ENCODE peak calls at places on chromosomes 3 and 15, in eight cellular contexts. E, D, M, A, N, O, Q and U are unnamed samples.

GRCh38 chr15:68631621-68632051 is 52.8 kb downstream of the CORO2B start:
- DNase-seq in M (no peak), N (no peak), O (no peak), Q (no peak), A (no peak), E (no peak), D (no peak), U (no peak)

GRCh38 chr15:99509686-99510461 is 55.9 kb upstream of the MEF2A start:
- DNase-seq in Q (peak; percentile 59), A (no peak), M (no peak), D (no peak), E (peak; percentile 43), N (no peak), O (no peak), U (no peak)

GRCh38 chr3:55790596-55791350 is 303.7 kb upstream of the WNT5A start:
- DNase-seq in A (no peak), Q (no peak), M (no peak), N (no peak), D (peak; percentile 9), O (no peak), E (no peak), U (no peak)

GRCh38 chr15:89409184-89409992 is 74.8 kb upstream of the POLG start:
- DNase-seq in Q (no peak), N (no peak), M (no peak), D (no peak), E (no peak), O (no peak), A (no peak), U (no peak)

GRCh38 chr15:68403161-68403941 is 28.6 kb downstream of the ITGA11 start:
- DNase-seq in Q (no peak), N (no peak), E (no peak), M (peak; percentile 37), O (no peak), A (peak; percentile 7), D (no peak), U (no peak)

GRCh38 chr3:5264896-5265770 is 77.6 kb downstream of the EDEM1 start:
- DNase-seq in D (no peak), M (no peak), E (no peak), N (no peak), O (no peak), Q (no peak), A (no peak), U (no peak)

GRCh38 chr3:58627580-58627894 is 39.0 kb downstream of the FAM3D start:
- DNase-seq in M (no peak), Q (no peak), E (peak; percentile 77), A (no peak), N (no peak), O (no peak), D (peak; percentile 35), U (no peak)

GRCh38 chr3:140292684-140293083 is 357.7 kb downstream of the CLSTN2 start:
- DNase-seq in A (no peak), E (peak; percentile 58), N (no peak), D (peak; percentile 85), Q (no peak), M (no peak), O (peak; percentile 19), U (no peak)

GRCh38 chr3:71421820-71422566 is 161.5 kb downstream of the FOXP1 start:
- DNase-seq in Q (no peak), M (no peak), N (no peak), D (no peak), O (no peak), E (no peak), A (peak; percentile 28), U (no peak)

GRCh38 chr3:133506215-133506901 is 67.1 kb upstream of the CDV3 start:
- DNase-seq in E (no peak), Q (no peak), M (no peak), D (no peak), N (no peak), O (no peak), A (no peak), U (no peak)

GRCh38 chr3:125121246-125122010 is 65.6 kb upstream of the HEG1 start:
- DNase-seq in A (no peak), D (peak; percentile 17), O (no peak), N (no peak), E (no peak), Q (no peak), M (no peak), U (no peak)

GRCh38 chr3:31572605-31573459 is 40.1 kb downstream of the STT3B start:
- DNase-seq in O (no peak), Q (peak; percentile 17), A (no peak), D (no peak), M (no peak), N (no peak), E (no peak), U (no peak)

GRCh38 chr3:108079043-108079442 is 11.8 kb downstream of the CD47 start:
- DNase-seq in Q (no peak), O (no peak), M (no peak), D (no peak), A (no peak), E (no peak), N (no peak), U (no peak)

GRCh38 chr3:50303038-50303815 is at the start of gene HYAL1:
- DNase-seq in M (no peak), A (no peak), O (peak; percentile 77), Q (no peak), N (no peak), E (peak; percentile 84), D (no peak), U (no peak)

GRCh38 chr3:43998374-43998840 is 243.3 kb upstream of the TOPAZ1 start:
- DNase-seq in M (no peak), D (peak; percentile 24), Q (no peak), E (no peak), O (no peak), A (no peak), N (no peak), U (no peak)

GRCh38 chr3:46900356-46900755 is 22.8 kb downstream of the PTH1R start:
- DNase-seq in E (peak; percentile 3), A (no peak), M (no peak), N (no peak), Q (no peak), O (no peak), D (no peak), U (no peak)

GRCh38 chr3:140396110-140396509 is 281.8 kb upstream of the TRIM42 start:
- DNase-seq in M (no peak), O (no peak), A (no peak), N (no peak), Q (no peak), D (no peak), E (no peak), U (no peak)

GRCh38 chr3:197031315-197032285 is 2.0 kb upstream of the MELTF start:
- DNase-seq in N (no peak), Q (no peak), E (peak; percentile 58), O (peak; percentile 88), M (peak; percentile 84), A (no peak), D (peak; percentile 93), U (no peak)

GRCh38 chr3:182925330-182925943 is 54.9 kb downstream of the DCUN1D1 start:
- DNase-seq in N (no peak), M (no peak), D (no peak), E (peak; percentile 36), O (no peak), A (no peak), Q (no peak), U (no peak)

GRCh38 chr15:59447367-59447766 is 9.4 kb downstream of the FAM81A start:
- DNase-seq in E (no peak), Q (no peak), D (no peak), A (no peak), O (no peak), N (no peak), M (no peak), U (no peak)

GRCh38 chr3:189967254-189967865 is 153.3 kb downstream of the P3H2 start:
- DNase-seq in N (no peak), Q (no peak), O (peak; percentile 49), E (no peak), A (no peak), D (peak; percentile 66), M (no peak), U (no peak)

GRCh38 chr15:31297221-31297879 is 29.3 kb upstream of the KLF13 start:
- DNase-seq in O (no peak), A (no peak), Q (peak; percentile 0), M (no peak), E (no peak), D (no peak), N (no peak), U (no peak)

GRCh38 chr3:8336456-8336855 is 165.2 kb upstream of the LMCD1 start:
- DNase-seq in Q (no peak), O (no peak), E (no peak), A (no peak), M (no peak), N (no peak), D (no peak), U (no peak)

GRCh38 chr3:138747229-138747628 is 87.5 kb downstream of the PIK3CB start:
- DNase-seq in N (no peak), O (no peak), D (no peak), E (no peak), M (no peak), Q (no peak), A (no peak), U (no peak)
- TF ChIP-seq CTCF in N (no peak), O (no peak), D (no peak), E (no peak), M (no peak), Q (no peak), A (no peak), U (no peak)

DNA sequence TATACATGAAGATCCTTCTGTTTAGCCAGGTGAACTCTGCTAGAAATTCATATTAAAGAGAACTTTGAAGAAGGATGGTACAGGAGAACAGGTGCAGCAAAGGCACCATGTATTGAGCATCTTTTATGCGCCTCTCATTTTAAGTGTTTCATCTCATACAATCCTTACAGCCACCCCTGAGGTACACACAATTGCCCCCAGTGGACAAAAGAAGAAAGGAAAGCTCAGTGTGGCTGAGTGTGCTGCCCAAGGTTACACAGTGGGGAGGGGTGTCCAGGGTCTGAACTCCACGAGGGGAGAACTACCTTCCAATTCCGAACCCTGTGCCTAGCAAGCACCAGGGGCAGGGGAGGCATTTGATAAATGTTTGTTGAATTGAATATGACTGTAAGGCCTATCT is 98.6 kb downstream of the MECOM start:
- DNase-seq in O (no peak), E (no peak), M (no peak), D (no peak), Q (no peak), N (no peak), A (no peak), U (no peak)
- TF ChIP-seq CTCF in O (no peak), E (peak; percentile 15), M (no peak), D (peak; percentile 24), Q (peak; percentile 27), N (no peak), A (no peak), U (no peak)

GRCh38 chr3:150312018-150312657 is 96.0 kb upstream of the TSC22D2 start:
- DNase-seq in Q (no peak), N (no peak), A (no peak), E (no peak), D (no peak), M (no peak), O (no peak), U (no peak)
- TF ChIP-seq CTCF in Q (no peak), N (no peak), A (peak; percentile 10), E (no peak), D (no peak), M (no peak), O (no peak), U (no peak)

DNA sequence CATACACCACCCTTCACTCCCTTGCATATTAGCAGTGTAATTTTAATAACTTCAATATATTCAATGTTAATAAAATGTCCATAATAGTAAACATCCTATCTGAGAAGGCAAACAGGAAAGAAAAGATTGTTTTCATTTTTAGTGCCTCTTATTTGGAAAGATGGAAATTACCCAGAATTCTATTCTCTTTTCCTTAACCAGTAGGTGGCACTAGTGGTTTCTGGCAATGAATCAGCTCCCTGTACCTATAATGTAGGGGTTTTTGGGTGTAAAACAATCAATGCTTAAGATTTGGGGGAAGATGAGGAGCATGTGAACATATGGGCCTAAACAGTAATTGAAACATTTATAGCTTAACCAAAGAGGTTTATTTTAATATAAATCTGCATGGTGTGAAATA is 5.7 kb upstream of the SEMA6D start:
- DNase-seq in Q (no peak), O (no peak), E (no peak), D (no peak), A (no peak), N (no peak), M (no peak), U (no peak)
- TF ChIP-seq CTCF in Q (peak; percentile 45), O (peak; percentile 53), E (peak; percentile 63), D (peak; percentile 62), A (no peak), N (peak; percentile 38), M (peak; percentile 47), U (peak; percentile 48)